ENCODE peak calls at places on chromosome 13, in five cellular contexts. One of them, this sample, is unnamed.
A peak's percentile ranks its signal among the peaks of the same experiment; 100 is the strongest.

GRCh38 chr13:23628765-23629565 is 58.8 kb downstream of the TNFRSF19 start:
- DNase-seq in pancreas: no peak
- DNase-seq in neural progenitor cell: no peak
- DNase-seq in ovary: no peak
- DNase-seq in tibial nerve: no peak
- DNase-seq in this sample: no peak

GRCh38 chr13:73521291-73521626 is 462.5 kb downstream of the KLF5 start:
- DNase-seq in pancreas: no peak
- DNase-seq in neural progenitor cell: no peak
- DNase-seq in tibial nerve: no peak
- DNase-seq in ovary: no peak
- DNase-seq in this sample: no peak

GRCh38 chr13:37995052-37995451 is 125.5 kb upstream of the TRPC4 start:
- DNase-seq in neural progenitor cell: peak; percentile 59
- DNase-seq in tibial nerve: no peak
- DNase-seq in ovary: no peak
- DNase-seq in pancreas: no peak
- DNase-seq in this sample: no peak

GRCh38 chr13:46321494-46322225 is 65.4 kb downstream of the RUBCNL start:
- DNase-seq in pancreas: peak; percentile 32
- DNase-seq in tibial nerve: peak; percentile 28
- DNase-seq in neural progenitor cell: peak; percentile 73
- DNase-seq in ovary: no peak
- DNase-seq in this sample: peak; percentile 48

GRCh38 chr13:37241786-37242185 is 136.3 kb upstream of the CSNK1A1L start:
- DNase-seq in ovary: no peak
- DNase-seq in pancreas: no peak
- DNase-seq in tibial nerve: no peak
- DNase-seq in neural progenitor cell: no peak
- DNase-seq in this sample: no peak

GRCh38 chr13:113763961-113764792 is 5.2 kb downstream of the TMEM255B start:
- DNase-seq in neural progenitor cell: no peak
- DNase-seq in ovary: no peak
- DNase-seq in tibial nerve: no peak
- DNase-seq in pancreas: no peak
- DNase-seq in this sample: no peak

GRCh38 chr13:45511310-45512147 is 46.8 kb downstream of the COG3 start:
- DNase-seq in tibial nerve: no peak
- DNase-seq in pancreas: no peak
- DNase-seq in neural progenitor cell: peak; percentile 80
- DNase-seq in ovary: no peak
- DNase-seq in this sample: peak; percentile 2

GRCh38 chr13:109743706-109744453 is 42.5 kb downstream of the IRS2 start:
- DNase-seq in ovary: no peak
- DNase-seq in tibial nerve: no peak
- DNase-seq in neural progenitor cell: no peak
- DNase-seq in pancreas: no peak
- DNase-seq in this sample: no peak

GRCh38 chr13:108322206-108322824 is 52.8 kb downstream of the TNFSF13B start:
- DNase-seq in tibial nerve: no peak
- DNase-seq in ovary: no peak
- DNase-seq in neural progenitor cell: peak; percentile 64
- DNase-seq in pancreas: no peak
- DNase-seq in this sample: no peak

GRCh38 chr13:99269627-99270252 is 11.6 kb upstream of the GPR18 start:
- DNase-seq in neural progenitor cell: peak; percentile 34
- DNase-seq in tibial nerve: no peak
- DNase-seq in ovary: no peak
- DNase-seq in pancreas: no peak
- DNase-seq in this sample: no peak

GRCh38 chr13:36858285-36858684 is 39.3 kb downstream of the RFXAP start:
- DNase-seq in ovary: no peak
- DNase-seq in neural progenitor cell: peak; percentile 73
- DNase-seq in pancreas: no peak
- DNase-seq in tibial nerve: no peak
- DNase-seq in this sample: no peak

GRCh38 chr13:53848546-53848945 is 819.9 kb downstream of the OLFM4 start:
- DNase-seq in tibial nerve: no peak
- DNase-seq in ovary: no peak
- DNase-seq in neural progenitor cell: peak; percentile 49
- DNase-seq in pancreas: no peak
- DNase-seq in this sample: no peak

GRCh38 chr13:58324130-58324529 is 692.6 kb downstream of the PCDH17 start:
- DNase-seq in tibial nerve: no peak
- DNase-seq in neural progenitor cell: no peak
- DNase-seq in pancreas: no peak
- DNase-seq in ovary: no peak
- DNase-seq in this sample: no peak

GRCh38 chr13:33271759-33272158 is 13.8 kb downstream of the STARD13 start:
- DNase-seq in pancreas: no peak
- DNase-seq in neural progenitor cell: no peak
- DNase-seq in tibial nerve: no peak
- DNase-seq in ovary: no peak
- DNase-seq in this sample: no peak

GRCh38 chr13:49754146-49754545 is 38.3 kb downstream of the KPNA3 start:
- DNase-seq in tibial nerve: no peak
- DNase-seq in pancreas: no peak
- DNase-seq in neural progenitor cell: no peak
- DNase-seq in ovary: no peak
- DNase-seq in this sample: no peak
- H3K4me3 ChIP-seq in tibial nerve: no peak overlapping the region
- H3K4me3 ChIP-seq in pancreas: no peak overlapping the region
- H3K4me3 ChIP-seq in neural progenitor cell: no peak overlapping the region
- H3K4me3 ChIP-seq in ovary: no peak overlapping the region
- H3K4me3 ChIP-seq in this sample: no peak overlapping the region

GRCh38 chr13:77975358-77976042 is 56.9 kb upstream of the EDNRB start:
- DNase-seq in tibial nerve: no peak
- DNase-seq in neural progenitor cell: no peak
- DNase-seq in pancreas: no peak
- DNase-seq in ovary: no peak
- DNase-seq in this sample: no peak
- H3K27me3 ChIP-seq in tibial nerve: no peaks in the 10 kb centered on the region
- H3K27me3 ChIP-seq in neural progenitor cell: no peaks in the 10 kb centered on the region
- H3K27me3 ChIP-seq in pancreas: no peaks in the 10 kb centered on the region
- H3K27me3 ChIP-seq in ovary: no peaks in the 10 kb centered on the region
- H3K27me3 ChIP-seq in this sample: no peaks in the 10 kb centered on the region

GRCh38 chr13:94968757-94969086 is 256.4 kb upstream of the SOX21 start:
- DNase-seq in pancreas: no peak
- DNase-seq in neural progenitor cell: no peak
- DNase-seq in ovary: no peak
- DNase-seq in tibial nerve: no peak
- DNase-seq in this sample: no peak
- H3K4me3 ChIP-seq in pancreas: no peak overlapping the region
- H3K4me3 ChIP-seq in neural progenitor cell: peak overlapping the region; percentile 67
- H3K4me3 ChIP-seq in ovary: no peak overlapping the region
- H3K4me3 ChIP-seq in tibial nerve: no peak overlapping the region
- H3K4me3 ChIP-seq in this sample: no peak overlapping the region

DNA sequence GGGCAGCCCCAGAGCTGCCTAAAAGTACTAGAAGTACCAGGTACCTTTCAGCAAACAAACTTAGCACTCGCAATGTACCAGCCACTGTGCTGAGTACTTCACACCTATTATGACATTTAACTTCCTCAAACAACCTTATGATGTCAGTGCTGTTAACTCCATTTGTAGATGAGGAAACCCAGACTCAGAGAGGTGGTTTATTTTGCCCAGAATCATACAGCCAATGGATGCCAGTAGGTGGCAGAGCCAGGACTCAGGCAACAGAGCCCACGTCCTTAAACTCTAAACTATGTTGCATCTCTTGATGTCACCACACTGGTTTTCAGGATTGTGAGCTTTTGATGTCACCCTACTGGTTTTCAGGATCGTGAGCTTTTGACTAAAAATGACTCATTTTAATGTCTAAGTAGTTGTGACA is 78.9 kb downstream of the FLT1 start:
- DNase-seq in tibial nerve: no peak
- DNase-seq in neural progenitor cell: no peak
- DNase-seq in ovary: no peak
- DNase-seq in pancreas: no peak
- DNase-seq in this sample: no peak
- H3K27me3 ChIP-seq in tibial nerve: no peaks in the 10 kb centered on the region
- H3K27me3 ChIP-seq in neural progenitor cell: no peaks in the 10 kb centered on the region
- H3K27me3 ChIP-seq in ovary: no peaks in the 10 kb centered on the region
- H3K27me3 ChIP-seq in pancreas: no peaks in the 10 kb centered on the region
- H3K27me3 ChIP-seq in this sample: no peaks in the 10 kb centered on the region

DNA sequence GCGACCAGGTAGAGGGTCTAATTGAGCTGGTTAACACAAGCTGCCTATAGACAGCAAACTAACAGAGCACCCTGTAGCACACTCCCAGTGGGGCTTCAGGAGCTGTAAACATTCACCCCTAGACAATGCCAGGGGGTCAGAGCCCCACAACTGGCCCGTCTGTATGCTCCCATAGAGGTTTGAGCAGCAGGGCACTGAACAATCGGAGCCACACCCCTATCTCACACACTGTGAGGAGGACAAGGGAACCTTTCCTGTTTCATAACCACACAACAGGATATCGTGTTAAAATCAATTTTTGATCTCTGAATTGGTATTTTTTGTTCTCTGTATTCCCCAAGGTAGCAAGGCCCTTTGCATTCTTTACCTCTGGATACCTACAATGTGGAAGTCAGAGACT is 266.1 kb downstream of the SPRY2 start:
- DNase-seq in ovary: no peak
- DNase-seq in pancreas: no peak
- DNase-seq in neural progenitor cell: no peak
- DNase-seq in tibial nerve: no peak
- DNase-seq in this sample: no peak
- H3K4me3 ChIP-seq in ovary: no peak overlapping the region
- H3K4me3 ChIP-seq in pancreas: no peak overlapping the region
- H3K4me3 ChIP-seq in neural progenitor cell: no peak overlapping the region
- H3K4me3 ChIP-seq in tibial nerve: no peak overlapping the region
- H3K4me3 ChIP-seq in this sample: no peak overlapping the region

This sample was measured in effector memory CD4-positive, alpha-beta T cell.